ENCODE peak calls at places on chromosomes 7 and 10, in six cellular contexts. U is suprapubic skin, B is left ventricle myocardium inferior, X is ovary, H is pancreas, E is GM12878. C is an unnamed sample. For H3K4me1 and H3K9me3, the result is how much of the 10 kb centered on the place peaks cover.

GRCh38 chr7:15829689-15830088 is 143.2 kb upstream of the MEOX2 start:
- DNase-seq in U (peak), H (no peak), B (no peak), E (no peak), X (peak), C (peak)

GRCh38 chr7:92246363-92247101 is 758 bp downstream of the ANKIB1 start:
- DNase-seq in H (no peak), X (peak), U (no peak), E (no peak), B (no peak), C (no peak)

GRCh38 chr7:116377721-116378120 is 121.8 kb upstream of the CAV2 start:
- DNase-seq in U (no peak), X (no peak), B (no peak), H (no peak), E (no peak), C (no peak)

GRCh38 chr10:6877351-6878066 is 297.4 kb upstream of the PRKCQ start:
- DNase-seq in E (no peak), H (no peak), B (no peak), X (no peak), U (no peak), C (no peak)

GRCh38 chr7:43942997-43943701 is 16.9 kb downstream of the UBE2D4 start:
- DNase-seq in X (no peak), U (no peak), E (no peak), B (no peak), H (no peak), C (no peak)

GRCh38 chr7:42928754-42929153 is 3.2 kb downstream of the PSMA2 start:
- DNase-seq in H (no peak), E (no peak), X (no peak), B (no peak), U (no peak), C (no peak)

GRCh38 chr7:117808273-117808868 is 64.9 kb downstream of the CTTNBP2 start:
- DNase-seq in B (peak), U (no peak), E (no peak), X (peak), H (no peak), C (peak)

GRCh38 chr7:112009081-112009480 is 197.1 kb downstream of the DOCK4 start:
- DNase-seq in X (no peak), E (no peak), H (no peak), B (no peak), U (no peak), C (no peak)

GRCh38 chr10:34727595-34728033 is 87.5 kb downstream of the PARD3 start:
- DNase-seq in H (no peak), X (no peak), B (no peak), U (no peak), E (no peak), C (no peak)

GRCh38 chr10:64036996-64037666 is 515.9 kb downstream of the REEP3 start:
- DNase-seq in H (no peak), B (no peak), E (no peak), U (no peak), X (no peak), C (no peak)
- H3K4me1 ChIP-seq in H (under half), B (under half), E (under half), U (under half), X (under half), C (under half)

DNA sequence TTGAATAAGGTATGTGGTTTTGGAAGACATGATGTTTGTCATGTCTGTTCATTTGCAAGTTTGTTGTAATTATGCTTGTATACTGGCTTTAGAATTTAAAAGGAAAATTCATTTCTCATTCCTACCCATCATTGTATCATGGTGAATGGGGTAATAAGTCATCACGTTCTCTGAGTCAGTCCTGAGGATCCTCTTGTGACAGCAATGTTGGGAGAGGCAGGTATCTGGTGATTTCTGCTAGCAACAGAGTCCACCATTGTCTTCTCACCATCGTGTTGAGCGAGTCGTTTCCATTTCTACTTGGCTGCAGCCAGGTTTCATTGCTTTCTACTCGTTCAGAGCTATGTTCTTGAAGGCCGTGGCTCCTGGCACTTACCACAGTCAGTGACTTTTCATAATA is 16.3 kb downstream of the CUL1 start:
- DNase-seq in B (no peak), E (no peak), H (no peak), X (no peak), U (no peak), C (no peak)
- H3K27ac ChIP-seq in B (no peak), E (no peak), H (no peak), X (no peak), U (no peak), C (no peak)

GRCh38 chr7:32522746-32523145 is 27.5 kb downstream of the AVL9 start:
- DNase-seq in H (no peak), X (no peak), B (no peak), U (no peak), E (no peak), C (no peak)

GRCh38 chr7:32515890-32516550 is 20.7 kb downstream of the AVL9 start:
- DNase-seq in E (no peak), B (no peak), H (no peak), U (no peak), X (no peak), C (no peak)

GRCh38 chr7:32516551-32517082 is 21.3 kb downstream of the AVL9 start:
- DNase-seq in B (no peak), E (no peak), X (no peak), H (no peak), U (no peak), C (no peak)

GRCh38 chr7:32518534-32519140 is 23.3 kb downstream of the AVL9 start:
- DNase-seq in B (no peak), E (no peak), U (no peak), X (no peak), H (no peak), C (no peak)

DNA sequence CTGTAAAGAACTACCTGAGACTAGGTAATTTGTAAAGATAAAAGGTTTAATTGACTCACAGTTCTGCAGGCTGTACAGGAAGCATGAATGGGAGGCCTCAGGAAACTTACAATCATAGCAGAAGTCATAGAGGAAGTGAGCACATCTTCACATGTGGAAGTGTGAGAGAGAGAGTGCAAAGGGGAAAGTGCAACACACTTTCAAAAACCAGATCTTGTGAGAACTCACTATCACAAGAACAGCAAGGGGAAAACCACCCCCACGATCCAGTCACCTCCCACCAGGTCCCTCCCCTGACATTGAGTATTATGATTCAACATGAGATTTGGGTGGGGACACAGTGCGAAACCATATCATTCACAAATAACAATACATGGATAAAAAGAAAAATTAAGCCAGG is 24.5 kb downstream of the AVL9 start:
- DNase-seq in E (no peak), U (no peak), B (no peak), X (no peak), H (no peak), C (no peak)
- H3K9me3 ChIP-seq in E (under half), U (under half), B (under half), X (under half), H (under half), C (under half)

GRCh38 chr10:28564905-28565304 is 32.0 kb downstream of the WAC start:
- DNase-seq in H (no peak), B (no peak), X (no peak), U (no peak), E (no peak), C (no peak)
- H3K4me1 ChIP-seq in H (under half), B (half or more), X (under half), U (under half), E (under half), C (under half)

GRCh38 chr10:5811387-5811821 is 1.8 kb downstream of the GDI2 start:
- DNase-seq in U (no peak), X (no peak), B (no peak), E (no peak), H (no peak), C (no peak)
- H3K27ac ChIP-seq in U (no peak), X (no peak), B (peak), E (peak), H (no peak), C (no peak)

GRCh38 chr10:129373231-129373630 is 93.8 kb upstream of the MGMT start:
- DNase-seq in U (no peak), B (no peak), X (no peak), H (no peak), E (no peak), C (no peak)

GRCh38 chr10:129372168-129372567 is 94.9 kb upstream of the MGMT start:
- DNase-seq in H (no peak), X (no peak), U (no peak), B (no peak), E (no peak), C (no peak)

GRCh38 chr10:129373718-129374117 is 93.3 kb upstream of the MGMT start:
- DNase-seq in U (no peak), B (no peak), X (no peak), E (no peak), H (no peak), C (no peak)

GRCh38 chr10:129375912-129376311 is 91.1 kb upstream of the MGMT start:
- DNase-seq in E (no peak), H (no peak), X (no peak), B (no peak), U (no peak), C (no peak)

GRCh38 chr10:129375171-129375570 is 91.9 kb upstream of the MGMT start:
- DNase-seq in B (no peak), U (no peak), X (no peak), H (no peak), E (no peak), C (no peak)
- H3K9me3 ChIP-seq in B (under half), U (under half), X (under half), H (under half), E (under half), C (under half)

GRCh38 chr7:132996581-132997242 is 85.2 kb downstream of the CHCHD3 start:
- DNase-seq in E (no peak), B (no peak), U (no peak), H (no peak), X (no peak), C (no peak)

GRCh38 chr7:132998763-132999162 is 83.1 kb downstream of the CHCHD3 start:
- DNase-seq in X (no peak), E (no peak), H (no peak), U (no peak), B (no peak), C (no peak)

GRCh38 chr7:133001727-133002126 is 80.2 kb downstream of the CHCHD3 start:
- DNase-seq in U (no peak), H (no peak), E (no peak), B (no peak), X (no peak), C (no peak)

GRCh38 chr7:132997505-132997904 is 84.4 kb downstream of the CHCHD3 start:
- DNase-seq in X (no peak), U (no peak), H (no peak), B (no peak), E (no peak), C (no peak)

DNA sequence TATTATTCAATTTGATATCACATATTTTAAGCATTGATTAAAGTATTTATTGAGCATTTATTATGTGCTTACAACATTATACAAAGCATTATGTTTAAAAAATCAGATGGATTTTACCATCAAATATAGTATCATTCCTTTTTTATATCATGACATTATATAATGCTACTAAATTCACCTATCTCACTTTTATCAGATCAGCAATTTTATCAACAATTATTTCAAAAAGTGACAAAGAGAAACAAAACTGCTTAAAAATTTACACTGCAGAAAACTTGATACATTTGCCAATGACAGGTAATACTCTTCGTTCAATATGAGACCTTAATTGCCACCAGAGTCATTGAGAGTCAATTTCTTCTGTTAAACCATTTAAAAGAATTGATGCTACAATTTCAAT is 82.0 kb downstream of the CHCHD3 start:
- DNase-seq in B (no peak), X (no peak), E (no peak), H (no peak), U (no peak), C (no peak)
- H3K4me1 ChIP-seq in B (half or more), X (under half), E (under half), H (under half), U (under half), C (under half)

DNA sequence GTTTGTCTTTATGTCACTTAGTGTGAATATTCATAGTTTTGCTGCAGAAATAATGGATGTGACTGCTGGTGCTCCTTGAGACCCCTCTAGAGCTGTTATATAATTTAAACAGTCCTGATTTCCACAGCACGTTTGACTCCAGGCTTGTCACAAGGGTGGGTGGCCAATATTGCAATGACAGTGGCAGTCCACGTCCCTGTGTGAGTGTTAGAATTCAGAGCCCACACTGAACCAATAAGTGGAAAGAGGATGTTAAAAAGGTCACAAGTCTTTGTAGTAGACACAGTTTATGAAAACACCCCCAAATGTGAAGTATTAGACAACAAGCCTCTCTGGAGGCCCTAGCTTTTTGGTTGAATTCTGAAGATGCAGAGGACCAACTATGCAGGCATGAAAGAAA is 2.0 kb downstream of the PPP1R17 start:
- DNase-seq in X (no peak), H (no peak), U (no peak), B (no peak), E (no peak), C (no peak)
- H3K27ac ChIP-seq in X (no peak), H (no peak), U (no peak), B (no peak), E (no peak), C (no peak)

GRCh38 chr7:56483153-56483552 is 366.9 kb upstream of the NUPR2 start:
- DNase-seq in E (no peak), B (no peak), H (no peak), U (no peak), X (no peak), C (no peak)

GRCh38 chr7:56483861-56484550 is 367.8 kb upstream of the NUPR2 start:
- DNase-seq in B (no peak), H (peak), E (no peak), X (no peak), U (no peak), C (no peak)

GRCh38 chr7:56479748-56480147 is 363.5 kb upstream of the NUPR2 start:
- DNase-seq in U (no peak), B (no peak), H (peak), E (no peak), X (no peak), C (no peak)

GRCh38 chr7:56474271-56474670 is 358.1 kb upstream of the NUPR2 start:
- DNase-seq in B (no peak), X (no peak), E (no peak), H (no peak), U (no peak), C (no peak)

DNA sequence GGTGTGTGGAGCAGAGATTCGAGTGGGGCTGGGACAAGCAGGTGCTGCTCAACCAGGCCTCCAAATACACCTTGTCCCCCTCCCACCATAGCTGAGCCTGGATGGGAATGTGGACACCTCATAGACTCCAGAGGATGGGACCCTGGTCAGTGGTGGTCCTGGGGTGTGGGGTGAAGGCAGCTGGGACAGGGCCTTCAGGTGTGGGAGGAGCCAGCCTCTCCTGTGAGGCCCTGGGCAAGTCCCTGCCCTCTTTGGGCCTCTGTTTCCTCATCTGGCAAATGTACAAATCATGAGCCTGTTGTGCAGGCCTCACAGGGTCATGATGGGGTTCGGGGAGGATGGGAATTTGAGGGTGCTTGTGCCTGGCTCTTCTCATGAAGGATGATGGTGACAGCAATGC is 362.9 kb upstream of the NUPR2 start:
- DNase-seq in X (no peak), E (no peak), H (no peak), U (no peak), B (no peak), C (no peak)
- H3K9me3 ChIP-seq in X (under half), E (under half), H (under half), U (under half), B (half or more), C (half or more)